ENCODE peak calls at places on chromosome 17, in eight cellular contexts. H, S, Y, F, L, X, O and K are unnamed samples.

GRCh38 chr17:50647187-50647586 is 12.5 kb downstream of the ABCC3 start:
- DNase-seq in H (no peak), S (no peak), Y (no peak), F (no peak), L (no peak), X (no peak), O (no peak), K (no peak)

GRCh38 chr17:15350777-15351486 is 9.5 kb upstream of the TEKT3 start:
- DNase-seq in H (no peak), S (no peak), Y (no peak), F (no peak), L (no peak), X (no peak), O (no peak), K (no peak)

GRCh38 chr17:82330322-82331239 is 3.0 kb downstream of the SECTM1 start:
- DNase-seq in H (no peak), S (peak), Y (peak), F (peak), L (no peak), X (no peak), O (peak), K (peak)

GRCh38 chr17:41559548-41559947 is 12.3 kb downstream of the KRT9 start:
- DNase-seq in H (no peak), S (peak), Y (no peak), F (no peak), L (no peak), X (no peak), O (no peak), K (no peak)

GRCh38 chr17:43803758-43804157 is 23.5 kb downstream of the CFAP97D1 start:
- DNase-seq in H (no peak), S (no peak), Y (no peak), F (no peak), L (no peak), X (no peak), O (no peak), K (no peak)

GRCh38 chr17:17315142-17315821 is 12.1 kb downstream of the NT5M start:
- DNase-seq in H (no peak), S (no peak), Y (no peak), F (peak), L (no peak), X (no peak), O (no peak), K (peak)

GRCh38 chr17:40443988-40444899 is 994 bp downstream of the IGFBP4 start:
- DNase-seq in H (no peak), S (peak), Y (no peak), F (no peak), L (no peak), X (no peak), O (no peak), K (peak)

GRCh38 chr17:75262112-75262606 is 480 bp downstream of the MRPS7 start:
- DNase-seq in H (no peak), S (no peak), Y (no peak), F (no peak), L (no peak), X (no peak), O (no peak), K (no peak)

GRCh38 chr17:81261582-81262336 is 22.6 kb downstream of the NDUFAF8 start:
- DNase-seq in H (no peak), S (no peak), Y (no peak), F (no peak), L (no peak), X (no peak), O (no peak), K (no peak)

GRCh38 chr17:31136319-31136718 is 41.5 kb downstream of the NF1 start:
- DNase-seq in H (no peak), S (no peak), Y (no peak), F (no peak), L (no peak), X (no peak), O (no peak), K (no peak)

GRCh38 chr17:29158515-29159275 is 21.5 kb downstream of the MYO18A start:
- DNase-seq in H (no peak), S (peak), Y (no peak), F (no peak), L (no peak), X (no peak), O (no peak), K (no peak)

GRCh38 chr17:30299000-30299399 is 7.3 kb upstream of the BLMH start:
- DNase-seq in H (no peak), S (peak), Y (no peak), F (no peak), L (no peak), X (no peak), O (no peak), K (no peak)

GRCh38 chr17:74408830-74409229 is 23.1 kb upstream of the GPRC5C start:
- DNase-seq in H (no peak), S (no peak), Y (no peak), F (no peak), L (no peak), X (no peak), O (no peak), K (no peak)

GRCh38 chr17:67753026-67753425 is 35.3 kb downstream of the NOL11 start:
- DNase-seq in H (no peak), S (no peak), Y (no peak), F (no peak), L (no peak), X (no peak), O (no peak), K (no peak)